ENCODE peak calls at places on chromosomes 4 and X, in six cellular contexts. One of them, this sample, is unnamed.

GRCh38 chr4:41146716-41147506 is 67.4 kb downstream of the APBB2 start:
- DNase-seq in head of caudate nucleus: peak
- DNase-seq in EL: peak
- DNase-seq in adipocyte: peak
- DNase-seq in iris pigment epithelial cell: no peak
- DNase-seq in T1000: no peak
- DNase-seq in this sample: peak

GRCh38 chr4:140300271-140300970 is 73.0 kb upstream of the SCOC start:
- DNase-seq in adipocyte: peak
- DNase-seq in head of caudate nucleus: no peak
- DNase-seq in iris pigment epithelial cell: peak
- DNase-seq in EL: peak
- DNase-seq in T1000: peak
- DNase-seq in this sample: peak

GRCh38 chrX:16444353-16444752 is 205.6 kb upstream of the S100G start:
- DNase-seq in head of caudate nucleus: no peak
- DNase-seq in EL: peak
- DNase-seq in adipocyte: peak
- DNase-seq in T1000: peak
- DNase-seq in iris pigment epithelial cell: peak
- DNase-seq in this sample: peak

GRCh38 chr4:2623442-2623841 is 87.0 kb downstream of the FAM193A start:
- DNase-seq in iris pigment epithelial cell: no peak
- DNase-seq in adipocyte: no peak
- DNase-seq in T1000: no peak
- DNase-seq in EL: no peak
- DNase-seq in head of caudate nucleus: no peak
- DNase-seq in this sample: no peak

GRCh38 chrX:102604327-102604726 is 5.0 kb downstream of the ARMCX5 start:
- DNase-seq in iris pigment epithelial cell: no peak
- DNase-seq in EL: no peak
- DNase-seq in T1000: no peak
- DNase-seq in head of caudate nucleus: no peak
- DNase-seq in adipocyte: no peak
- DNase-seq in this sample: peak

GRCh38 chr4:55884093-55884850 is 30.8 kb downstream of the EXOC1 start:
- DNase-seq in adipocyte: no peak
- DNase-seq in EL: no peak
- DNase-seq in T1000: no peak
- DNase-seq in iris pigment epithelial cell: no peak
- DNase-seq in head of caudate nucleus: no peak
- DNase-seq in this sample: no peak

GRCh38 chr4:17761062-17761461 is 20.4 kb downstream of the FAM184B start:
- DNase-seq in T1000: no peak
- DNase-seq in iris pigment epithelial cell: no peak
- DNase-seq in head of caudate nucleus: no peak
- DNase-seq in adipocyte: no peak
- DNase-seq in EL: no peak
- DNase-seq in this sample: no peak

GRCh38 chrX:58025979-58026378 is 115.7 kb upstream of the ZXDA start:
- DNase-seq in T1000: no peak
- DNase-seq in EL: peak
- DNase-seq in iris pigment epithelial cell: peak
- DNase-seq in adipocyte: peak
- DNase-seq in head of caudate nucleus: peak
- DNase-seq in this sample: peak

GRCh38 chr4:147312376-147313046 is 168.4 kb upstream of the EDNRA start:
- DNase-seq in EL: no peak
- DNase-seq in head of caudate nucleus: no peak
- DNase-seq in T1000: no peak
- DNase-seq in adipocyte: peak
- DNase-seq in iris pigment epithelial cell: peak
- DNase-seq in this sample: peak

GRCh38 chr4:174464949-174465348 is 57.3 kb downstream of the HPGD start:
- DNase-seq in iris pigment epithelial cell: no peak
- DNase-seq in T1000: no peak
- DNase-seq in head of caudate nucleus: no peak
- DNase-seq in EL: no peak
- DNase-seq in adipocyte: no peak
- DNase-seq in this sample: no peak

GRCh38 chr4:3413675-3414420 is 27.9 kb upstream of the HGFAC start:
- DNase-seq in adipocyte: no peak
- DNase-seq in head of caudate nucleus: no peak
- DNase-seq in EL: no peak
- DNase-seq in T1000: no peak
- DNase-seq in iris pigment epithelial cell: no peak
- DNase-seq in this sample: no peak

GRCh38 chrX:132092439-132093065 is 35.3 kb downstream of the FRMD7 start:
- DNase-seq in EL: peak
- DNase-seq in iris pigment epithelial cell: peak
- DNase-seq in adipocyte: peak
- DNase-seq in T1000: no peak
- DNase-seq in head of caudate nucleus: peak
- DNase-seq in this sample: peak

GRCh38 chr4:79603681-79604080 is 195.7 kb upstream of the GK2 start:
- DNase-seq in T1000: no peak
- DNase-seq in head of caudate nucleus: no peak
- DNase-seq in adipocyte: no peak
- DNase-seq in EL: no peak
- DNase-seq in iris pigment epithelial cell: no peak
- DNase-seq in this sample: no peak

GRCh38 chrX:30653415-30654131 is at the start of gene GK:
- DNase-seq in iris pigment epithelial cell: no peak
- DNase-seq in EL: peak
- DNase-seq in T1000: no peak
- DNase-seq in adipocyte: peak
- DNase-seq in head of caudate nucleus: no peak
- DNase-seq in this sample: peak

GRCh38 chr4:100258675-100259074 is 68.4 kb upstream of the DDIT4L start:
- DNase-seq in iris pigment epithelial cell: no peak
- DNase-seq in head of caudate nucleus: no peak
- DNase-seq in adipocyte: no peak
- DNase-seq in T1000: no peak
- DNase-seq in EL: no peak
- DNase-seq in this sample: no peak

GRCh38 chr4:153393397-153393796 is 48.9 kb downstream of the MND1 start:
- DNase-seq in EL: peak
- DNase-seq in adipocyte: peak
- DNase-seq in head of caudate nucleus: no peak
- DNase-seq in iris pigment epithelial cell: peak
- DNase-seq in T1000: no peak
- DNase-seq in this sample: peak

GRCh38 chr4:84878090-84878489 is 88.4 kb downstream of the WDFY3 start:
- DNase-seq in adipocyte: peak
- DNase-seq in head of caudate nucleus: no peak
- DNase-seq in T1000: no peak
- DNase-seq in iris pigment epithelial cell: peak
- DNase-seq in EL: peak
- DNase-seq in this sample: peak

GRCh38 chrX:129690435-129690834 is 35.7 kb upstream of the APLN start:
- DNase-seq in adipocyte: no peak
- DNase-seq in T1000: no peak
- DNase-seq in EL: no peak
- DNase-seq in head of caudate nucleus: no peak
- DNase-seq in iris pigment epithelial cell: no peak
- DNase-seq in this sample: no peak

GRCh38 chrX:40380649-40381488 is 199.9 kb upstream of the ATP6AP2 start:
- DNase-seq in adipocyte: no peak
- DNase-seq in iris pigment epithelial cell: no peak
- DNase-seq in head of caudate nucleus: no peak
- DNase-seq in T1000: no peak
- DNase-seq in EL: no peak
- DNase-seq in this sample: no peak

GRCh38 chr4:144709793-144710525 is 64.0 kb downstream of the HHIP start:
- DNase-seq in iris pigment epithelial cell: peak
- DNase-seq in adipocyte: no peak
- DNase-seq in head of caudate nucleus: peak
- DNase-seq in T1000: peak
- DNase-seq in EL: peak
- DNase-seq in this sample: peak